ENCODE peak calls at places on chromosome 12, in ten cellular contexts. Y is activated T-helper 1 cell treated with Interleukin-2 at 50 U/mL for 16 hours; R is AG10803; M is mesendoderm; G is stimulated activated CD4-positive, alpha-beta T cell treated with anti-CD3 and anti-CD28 coated beads, Interleukin-2, amount 100 ng/mL, for 4 hours; L is brain microvascular endothelial cell; T is GM13976; A is activated CD4-positive, alpha-beta memory T cell treated with anti-CD3 and anti-CD28 coated beads for 36 hours; H is T-helper 22 cell; O is SK-N-SH. J is an unnamed sample.
A peak's percentile ranks its signal among the peaks of the same experiment; 100 is the strongest.

GRCh38 chr12:46722737-46723136 is 103.1 kb downstream of the SLC38A4 start:
- DNase-seq in H (no peak), T (no peak), Y (no peak), R (peak; percentile 77), A (no peak), G (no peak), O (no peak), L (no peak), M (no peak), J (no peak)

GRCh38 chr12:46516933-46517578 is 144.5 kb upstream of the SLC38A2 start:
- DNase-seq in H (no peak), M (no peak), L (no peak), T (peak; percentile 58), G (no peak), O (no peak), R (no peak), A (peak; percentile 53), Y (no peak), J (no peak)

GRCh38 chr12:130799051-130799450 is 40.0 kb downstream of the STX2 start:
- DNase-seq in T (no peak), L (no peak), M (no peak), O (no peak), A (no peak), R (no peak), H (no peak), Y (no peak), G (no peak), J (no peak)

GRCh38 chr12:104544836-104545235 is 88.1 kb downstream of the CHST11 start:
- DNase-seq in Y (no peak), R (no peak), M (peak; percentile 45), L (no peak), H (no peak), A (no peak), G (no peak), T (no peak), O (no peak), J (no peak)

GRCh38 chr12:65875635-65876034 is 51.4 kb downstream of the HMGA2 start:
- DNase-seq in H (no peak), L (no peak), Y (no peak), M (no peak), R (peak; percentile 39), G (no peak), T (peak; percentile 40), A (no peak), O (no peak), J (no peak)

GRCh38 chr12:31440586-31440985 is 114.6 kb upstream of the SINHCAF start:
- DNase-seq in H (no peak), Y (no peak), A (no peak), L (no peak), R (no peak), O (no peak), T (no peak), M (no peak), G (no peak), J (no peak)

GRCh38 chr12:122449317-122449716 is 26.8 kb upstream of the CLIP1 start:
- DNase-seq in T (no peak), A (peak; percentile 45), Y (no peak), L (peak; percentile 60), M (no peak), H (no peak), R (peak; percentile 79), O (no peak), G (no peak), J (no peak)

GRCh38 chr12:54526800-54527630 is 22.4 kb upstream of the PDE1B start:
- DNase-seq in R (peak; percentile 14), H (no peak), L (peak; percentile 36), Y (no peak), G (no peak), O (no peak), A (peak; percentile 64), T (peak; percentile 32), M (peak; percentile 80), J (peak; percentile 64)

GRCh38 chr12:115149685-115150378 is 465.9 kb upstream of the TBX3 start:
- DNase-seq in O (no peak), L (peak; percentile 21), G (no peak), A (no peak), M (no peak), H (no peak), T (no peak), Y (no peak), R (peak; percentile 88), J (no peak)

GRCh38 chr12:20128926-20129325 is 239.4 kb upstream of the PDE3A start:
- DNase-seq in T (no peak), L (no peak), R (no peak), G (no peak), M (no peak), A (no peak), H (no peak), O (no peak), Y (no peak), J (no peak)

GRCh38 chr12:24823808-24824515 is 124.9 kb downstream of the BCAT1 start:
- DNase-seq in T (no peak), G (no peak), R (no peak), L (no peak), Y (no peak), A (no peak), O (no peak), M (no peak), H (no peak), J (no peak)

GRCh38 chr12:75725505-75726120 is 214.2 kb upstream of the KRR1 start:
- DNase-seq in H (no peak), G (no peak), R (peak; percentile 53), L (peak; percentile 76), M (peak; percentile 60), O (no peak), Y (no peak), A (no peak), T (no peak), J (no peak)

GRCh38 chr12:80400591-80400991 is 43.4 kb upstream of the PTPRQ start:
- DNase-seq in R (peak; percentile 12), O (peak; percentile 10), A (no peak), M (peak; percentile 10), Y (no peak), L (no peak), H (no peak), G (no peak), T (no peak), J (no peak)

GRCh38 chr12:66194122-66194521 is 5.1 kb downstream of the IRAK3 start:
- DNase-seq in T (no peak), A (no peak), G (no peak), H (no peak), L (no peak), O (no peak), M (no peak), Y (no peak), R (no peak), J (no peak)

GRCh38 chr12:84131076-84131475 is 781.5 kb downstream of the SLC6A15 start:
- DNase-seq in H (no peak), L (peak; percentile 51), O (no peak), R (peak; percentile 60), G (no peak), M (no peak), T (no peak), A (no peak), Y (no peak), J (no peak)

GRCh38 chr12:26195250-26195640 is at the start of gene SSPN:
- DNase-seq in A (no peak), T (peak; percentile 16), L (peak; percentile 20), Y (no peak), H (no peak), O (peak; percentile 80), M (no peak), R (peak; percentile 63), G (no peak), J (peak; percentile 83)

GRCh38 chr12:56872366-56872765 is 61.8 kb downstream of the SDR9C7 start:
- DNase-seq in Y (no peak), A (no peak), T (no peak), M (no peak), G (no peak), O (no peak), H (no peak), L (no peak), R (no peak), J (no peak)

GRCh38 chr12:6946033-6946919 is 2.5 kb downstream of the C12orf57 start:
- DNase-seq in G (no peak), H (peak; percentile 75), R (no peak), Y (peak; percentile 51), O (peak; percentile 33), A (peak; percentile 89), T (peak; percentile 84), L (no peak), M (peak; percentile 99), J (peak; percentile 97)

GRCh38 chr12:12029653-12030052 is 41.1 kb upstream of the BCL2L14 start:
- DNase-seq in O (no peak), H (no peak), G (no peak), R (no peak), T (no peak), M (no peak), L (no peak), Y (no peak), A (no peak), J (no peak)

GRCh38 chr12:71415336-71416231 is 24.0 kb upstream of the LGR5 start:
- DNase-seq in R (peak; percentile 57), O (peak; percentile 68), T (peak; percentile 58), L (peak; percentile 41), G (peak; percentile 8), H (no peak), M (peak; percentile 71), Y (no peak), A (peak; percentile 16), J (peak; percentile 38)

GRCh38 chr12:95694148-95694547 is 96.4 kb downstream of the NTN4 start:
- DNase-seq in A (no peak), G (no peak), Y (no peak), R (no peak), H (no peak), O (no peak), T (no peak), L (no peak), M (peak; percentile 11), J (no peak)

GRCh38 chr12:117231750-117232149 is 41.5 kb upstream of the FBXO21 start:
- DNase-seq in L (no peak), G (no peak), A (no peak), H (no peak), T (no peak), M (peak; percentile 36), R (no peak), O (no peak), Y (no peak), J (no peak)

GRCh38 chr12:53221203-53222076 is 10.6 kb downstream of the RARG start:
- DNase-seq in A (peak; percentile 70), M (peak; percentile 82), G (no peak), L (peak; percentile 29), Y (peak; percentile 39), R (peak; percentile 56), T (peak; percentile 82), H (peak; percentile 29), O (peak; percentile 89), J (peak; percentile 75)

GRCh38 chr12:77392467-77392866 is 327.1 kb upstream of the E2F7 start:
- DNase-seq in M (no peak), Y (no peak), L (no peak), O (no peak), T (no peak), G (no peak), A (no peak), H (no peak), R (no peak), J (no peak)

GRCh38 chr12:53766881-53767280 is 15.1 kb upstream of the CISTR start:
- DNase-seq in M (peak; percentile 54), L (peak; percentile 25), T (no peak), O (no peak), Y (no peak), A (no peak), H (no peak), G (no peak), R (peak; percentile 39), J (no peak)

GRCh38 chr12:51926064-51926632 is 18.8 kb downstream of the ACVRL1 start:
- DNase-seq in R (no peak), L (no peak), Y (no peak), G (no peak), A (no peak), M (peak; percentile 79), H (no peak), O (no peak), T (no peak), J (no peak)

GRCh38 chr12:133203344-133204263 is 22.3 kb downstream of the ZNF268 start:
- DNase-seq in R (peak; percentile 8), O (no peak), G (no peak), H (no peak), A (no peak), Y (no peak), M (peak; percentile 55), L (no peak), T (no peak), J (no peak)

GRCh38 chr12:124765571-124766489 is 97.8 kb downstream of the SCARB1 start:
- DNase-seq in M (no peak), T (no peak), Y (no peak), A (no peak), O (no peak), L (no peak), R (peak; percentile 34), H (no peak), G (no peak), J (no peak)